ENCODE peak calls at places on chromosomes 12 and 14, in ten cellular contexts. One of them, this sample, is unnamed.

GRCh38 chr12:109822951-109823411 is 10.2 kb downstream of the TRPV4 start:
- DNase-seq in thoracic aorta: no peak
- DNase-seq in suprapubic skin: no peak
- DNase-seq in transverse colon: no peak
- DNase-seq in psoas muscle: peak
- DNase-seq in uterus: no peak
- DNase-seq in AG04450: no peak
- DNase-seq in cardiac muscle cell: no peak
- DNase-seq in OCI-LY7: no peak
- DNase-seq in left lung: peak
- DNase-seq in this sample: peak

GRCh38 chr14:69625299-69626131 is 14.1 kb downstream of the SUSD6 start:
- DNase-seq in left lung: peak
- DNase-seq in AG04450: no peak
- DNase-seq in transverse colon: peak
- DNase-seq in uterus: peak
- DNase-seq in psoas muscle: peak
- DNase-seq in thoracic aorta: peak
- DNase-seq in OCI-LY7: peak
- DNase-seq in suprapubic skin: no peak
- DNase-seq in cardiac muscle cell: peak
- DNase-seq in this sample: no peak

GRCh38 chr14:57748279-57748678 is 117.6 kb downstream of the SLC35F4 start:
- DNase-seq in thoracic aorta: no peak
- DNase-seq in cardiac muscle cell: no peak
- DNase-seq in suprapubic skin: no peak
- DNase-seq in psoas muscle: no peak
- DNase-seq in AG04450: no peak
- DNase-seq in OCI-LY7: no peak
- DNase-seq in left lung: no peak
- DNase-seq in uterus: no peak
- DNase-seq in transverse colon: no peak
- DNase-seq in this sample: no peak

GRCh38 chr12:7444537-7444936 is 584 bp upstream of the CD163L1 start:
- DNase-seq in AG04450: no peak
- DNase-seq in cardiac muscle cell: no peak
- DNase-seq in uterus: no peak
- DNase-seq in left lung: no peak
- DNase-seq in suprapubic skin: no peak
- DNase-seq in thoracic aorta: no peak
- DNase-seq in psoas muscle: no peak
- DNase-seq in transverse colon: no peak
- DNase-seq in OCI-LY7: no peak
- DNase-seq in this sample: no peak

GRCh38 chr14:24058260-24058950 is 6.6 kb downstream of the CARMIL3 start:
- DNase-seq in OCI-LY7: peak
- DNase-seq in left lung: peak
- DNase-seq in cardiac muscle cell: peak
- DNase-seq in thoracic aorta: peak
- DNase-seq in suprapubic skin: no peak
- DNase-seq in AG04450: peak
- DNase-seq in transverse colon: peak
- DNase-seq in uterus: peak
- DNase-seq in psoas muscle: peak
- DNase-seq in this sample: peak

GRCh38 chr12:115324949-115325638 is 641.1 kb upstream of the TBX3 start:
- DNase-seq in suprapubic skin: no peak
- DNase-seq in transverse colon: no peak
- DNase-seq in left lung: no peak
- DNase-seq in thoracic aorta: no peak
- DNase-seq in OCI-LY7: no peak
- DNase-seq in cardiac muscle cell: no peak
- DNase-seq in AG04450: no peak
- DNase-seq in uterus: no peak
- DNase-seq in psoas muscle: no peak
- DNase-seq in this sample: peak

GRCh38 chr12:30996255-30996654 is 69.7 kb downstream of the TSPAN11 start:
- DNase-seq in cardiac muscle cell: peak
- DNase-seq in uterus: no peak
- DNase-seq in OCI-LY7: no peak
- DNase-seq in psoas muscle: no peak
- DNase-seq in transverse colon: no peak
- DNase-seq in thoracic aorta: no peak
- DNase-seq in left lung: no peak
- DNase-seq in AG04450: peak
- DNase-seq in suprapubic skin: no peak
- DNase-seq in this sample: no peak

GRCh38 chr12:29238822-29239291 is 89.8 kb downstream of the FAR2 start:
- DNase-seq in AG04450: no peak
- DNase-seq in left lung: no peak
- DNase-seq in cardiac muscle cell: no peak
- DNase-seq in suprapubic skin: no peak
- DNase-seq in OCI-LY7: no peak
- DNase-seq in uterus: no peak
- DNase-seq in psoas muscle: no peak
- DNase-seq in transverse colon: no peak
- DNase-seq in thoracic aorta: no peak
- DNase-seq in this sample: no peak

GRCh38 chr12:5473076-5473475 is 41.2 kb downstream of the NTF3 start:
- DNase-seq in suprapubic skin: no peak
- DNase-seq in left lung: no peak
- DNase-seq in thoracic aorta: no peak
- DNase-seq in uterus: no peak
- DNase-seq in cardiac muscle cell: peak
- DNase-seq in psoas muscle: no peak
- DNase-seq in transverse colon: no peak
- DNase-seq in AG04450: no peak
- DNase-seq in OCI-LY7: no peak
- DNase-seq in this sample: no peak

GRCh38 chr12:79983492-79983891 is 48.6 kb upstream of the PPP1R12A start:
- DNase-seq in cardiac muscle cell: peak
- DNase-seq in thoracic aorta: no peak
- DNase-seq in psoas muscle: no peak
- DNase-seq in transverse colon: no peak
- DNase-seq in uterus: no peak
- DNase-seq in suprapubic skin: no peak
- DNase-seq in AG04450: peak
- DNase-seq in OCI-LY7: no peak
- DNase-seq in left lung: no peak
- DNase-seq in this sample: no peak

GRCh38 chr12:3333583-3333982 is 157.4 kb upstream of the PRMT8 start:
- DNase-seq in OCI-LY7: no peak
- DNase-seq in transverse colon: no peak
- DNase-seq in uterus: no peak
- DNase-seq in thoracic aorta: no peak
- DNase-seq in cardiac muscle cell: no peak
- DNase-seq in left lung: no peak
- DNase-seq in AG04450: no peak
- DNase-seq in suprapubic skin: no peak
- DNase-seq in psoas muscle: no peak
- DNase-seq in this sample: no peak

GRCh38 chr12:125203145-125203765 is 138.0 kb downstream of the AACS start:
- DNase-seq in transverse colon: no peak
- DNase-seq in suprapubic skin: no peak
- DNase-seq in OCI-LY7: peak
- DNase-seq in AG04450: no peak
- DNase-seq in cardiac muscle cell: no peak
- DNase-seq in left lung: no peak
- DNase-seq in uterus: no peak
- DNase-seq in thoracic aorta: no peak
- DNase-seq in psoas muscle: no peak
- DNase-seq in this sample: no peak

GRCh38 chr12:57515468-57515933 is 4.8 kb downstream of the DDIT3 start:
- DNase-seq in transverse colon: no peak
- DNase-seq in psoas muscle: no peak
- DNase-seq in left lung: no peak
- DNase-seq in thoracic aorta: no peak
- DNase-seq in uterus: no peak
- DNase-seq in OCI-LY7: no peak
- DNase-seq in cardiac muscle cell: peak
- DNase-seq in AG04450: no peak
- DNase-seq in suprapubic skin: no peak
- DNase-seq in this sample: no peak

GRCh38 chr14:91780452-91780851 is 48.6 kb upstream of the CATSPERB start:
- DNase-seq in thoracic aorta: no peak
- DNase-seq in AG04450: no peak
- DNase-seq in cardiac muscle cell: peak
- DNase-seq in OCI-LY7: no peak
- DNase-seq in psoas muscle: no peak
- DNase-seq in transverse colon: no peak
- DNase-seq in suprapubic skin: no peak
- DNase-seq in uterus: no peak
- DNase-seq in left lung: no peak
- DNase-seq in this sample: no peak

DNA sequence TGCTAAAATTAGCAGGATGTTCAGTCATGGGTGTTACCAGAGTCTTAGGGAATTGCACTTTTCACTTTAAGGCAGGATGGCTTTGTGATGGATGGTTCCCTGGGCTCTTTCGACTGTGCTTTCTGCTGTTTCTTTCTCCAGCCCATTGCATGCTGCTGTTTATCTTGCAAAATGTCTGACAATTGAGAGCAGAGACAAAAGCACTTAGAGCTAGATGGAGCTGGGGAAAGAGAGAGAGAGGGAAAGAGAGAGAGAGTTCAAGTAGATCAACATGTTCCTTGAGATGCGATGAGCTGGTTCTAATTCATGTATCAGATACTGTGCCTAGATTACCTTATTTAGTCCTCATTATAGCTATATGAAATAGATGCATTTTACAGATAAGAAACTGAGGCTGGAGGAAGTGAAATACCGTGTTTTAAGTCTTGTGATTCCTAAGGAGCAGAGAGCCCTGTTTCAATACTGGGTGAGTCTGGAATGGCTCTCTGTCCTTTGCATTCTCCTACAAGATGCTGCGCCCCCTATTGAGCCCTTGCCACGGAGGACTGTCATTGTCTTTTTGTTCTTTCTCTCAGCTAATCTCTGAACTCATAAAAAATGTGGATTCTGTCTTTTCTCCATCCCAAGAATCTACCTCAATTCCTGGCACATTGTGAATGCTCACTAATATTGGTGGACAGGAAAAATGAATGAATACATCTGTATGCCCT is 227.9 kb downstream of the ALG10B start:
- DNase-seq in suprapubic skin: no peak
- DNase-seq in left lung: no peak
- DNase-seq in cardiac muscle cell: no peak
- DNase-seq in psoas muscle: no peak
- DNase-seq in uterus: no peak
- DNase-seq in transverse colon: no peak
- DNase-seq in thoracic aorta: no peak
- DNase-seq in OCI-LY7: no peak
- DNase-seq in AG04450: no peak
- DNase-seq in this sample: no peak
- TF ChIP-seq CTCF in suprapubic skin: no peak
- TF ChIP-seq CTCF in left lung: no peak
- TF ChIP-seq CTCF in cardiac muscle cell: no peak
- TF ChIP-seq CTCF in psoas muscle: no peak
- TF ChIP-seq CTCF in uterus: no peak
- TF ChIP-seq CTCF in transverse colon: no peak
- TF ChIP-seq CTCF in thoracic aorta: no peak
- TF ChIP-seq CTCF in OCI-LY7: peak
- TF ChIP-seq CTCF in AG04450: no peak
- TF ChIP-seq CTCF in this sample: no peak

GRCh38 chr12:112970391-112970790 is 7.9 kb upstream of the OAS2 start:
- DNase-seq in transverse colon: no peak
- DNase-seq in OCI-LY7: no peak
- DNase-seq in cardiac muscle cell: no peak
- DNase-seq in AG04450: no peak
- DNase-seq in thoracic aorta: no peak
- DNase-seq in left lung: no peak
- DNase-seq in psoas muscle: no peak
- DNase-seq in uterus: no peak
- DNase-seq in suprapubic skin: no peak
- DNase-seq in this sample: no peak

GRCh38 chr12:112969547-112970306 is 8.6 kb upstream of the OAS2 start:
- DNase-seq in AG04450: no peak
- DNase-seq in cardiac muscle cell: no peak
- DNase-seq in OCI-LY7: no peak
- DNase-seq in thoracic aorta: no peak
- DNase-seq in left lung: no peak
- DNase-seq in psoas muscle: no peak
- DNase-seq in transverse colon: no peak
- DNase-seq in suprapubic skin: no peak
- DNase-seq in uterus: no peak
- DNase-seq in this sample: no peak

GRCh38 chr12:112973712-112974305 is 4.5 kb upstream of the OAS2 start:
- DNase-seq in AG04450: no peak
- DNase-seq in left lung: no peak
- DNase-seq in OCI-LY7: no peak
- DNase-seq in uterus: no peak
- DNase-seq in psoas muscle: no peak
- DNase-seq in suprapubic skin: no peak
- DNase-seq in cardiac muscle cell: no peak
- DNase-seq in transverse colon: no peak
- DNase-seq in thoracic aorta: no peak
- DNase-seq in this sample: no peak

GRCh38 chr12:112973016-112973711 is 5.2 kb upstream of the OAS2 start:
- DNase-seq in psoas muscle: no peak
- DNase-seq in AG04450: no peak
- DNase-seq in OCI-LY7: no peak
- DNase-seq in thoracic aorta: no peak
- DNase-seq in left lung: no peak
- DNase-seq in cardiac muscle cell: no peak
- DNase-seq in uterus: no peak
- DNase-seq in transverse colon: no peak
- DNase-seq in suprapubic skin: no peak
- DNase-seq in this sample: no peak

GRCh38 chr12:112971248-112971647 is 7.1 kb upstream of the OAS2 start:
- DNase-seq in suprapubic skin: no peak
- DNase-seq in AG04450: no peak
- DNase-seq in psoas muscle: peak
- DNase-seq in uterus: no peak
- DNase-seq in left lung: no peak
- DNase-seq in transverse colon: no peak
- DNase-seq in cardiac muscle cell: peak
- DNase-seq in OCI-LY7: no peak
- DNase-seq in thoracic aorta: no peak
- DNase-seq in this sample: no peak
- H3K4me3 ChIP-seq in suprapubic skin: no peak
- H3K4me3 ChIP-seq in AG04450: no peak
- H3K4me3 ChIP-seq in psoas muscle: no peak
- H3K4me3 ChIP-seq in uterus: no peak
- H3K4me3 ChIP-seq in left lung: no peak
- H3K4me3 ChIP-seq in transverse colon: no peak
- H3K4me3 ChIP-seq in cardiac muscle cell: no peak
- H3K4me3 ChIP-seq in OCI-LY7: no peak
- H3K4me3 ChIP-seq in thoracic aorta: no peak
- H3K4me3 ChIP-seq in this sample: no peak

GRCh38 chr14:54447231-54447692 is 6.1 kb upstream of the CNIH1 start:
- DNase-seq in suprapubic skin: no peak
- DNase-seq in left lung: no peak
- DNase-seq in cardiac muscle cell: peak
- DNase-seq in AG04450: no peak
- DNase-seq in uterus: no peak
- DNase-seq in transverse colon: peak
- DNase-seq in psoas muscle: no peak
- DNase-seq in OCI-LY7: no peak
- DNase-seq in thoracic aorta: no peak
- DNase-seq in this sample: no peak
- H3K27ac ChIP-seq in suprapubic skin: no peak
- H3K27ac ChIP-seq in left lung: no peak
- H3K27ac ChIP-seq in cardiac muscle cell: no peak
- H3K27ac ChIP-seq in AG04450: no peak
- H3K27ac ChIP-seq in uterus: peak
- H3K27ac ChIP-seq in transverse colon: peak
- H3K27ac ChIP-seq in psoas muscle: no peak
- H3K27ac ChIP-seq in OCI-LY7: no peak
- H3K27ac ChIP-seq in thoracic aorta: no peak
- H3K27ac ChIP-seq in this sample: no peak

GRCh38 chr14:76181546-76181945 is 29.8 kb downstream of the GPATCH2L start:
- DNase-seq in psoas muscle: no peak
- DNase-seq in transverse colon: no peak
- DNase-seq in left lung: no peak
- DNase-seq in uterus: no peak
- DNase-seq in OCI-LY7: peak
- DNase-seq in thoracic aorta: no peak
- DNase-seq in AG04450: no peak
- DNase-seq in cardiac muscle cell: peak
- DNase-seq in suprapubic skin: no peak
- DNase-seq in this sample: no peak
- TF ChIP-seq CTCF in psoas muscle: no peak
- TF ChIP-seq CTCF in transverse colon: peak
- TF ChIP-seq CTCF in left lung: no peak
- TF ChIP-seq CTCF in uterus: no peak
- TF ChIP-seq CTCF in OCI-LY7: peak
- TF ChIP-seq CTCF in thoracic aorta: no peak
- TF ChIP-seq CTCF in AG04450: peak
- TF ChIP-seq CTCF in cardiac muscle cell: peak
- TF ChIP-seq CTCF in suprapubic skin: no peak
- TF ChIP-seq CTCF in this sample: no peak

This sample was measured in breast epithelium.